ENCODE peak calls at places on chromosomes 3 and 15, in eight cellular contexts. K, F, E, S, L, A, J and W are unnamed samples.

GRCh38 chr3:62601238-62601856 is 228.0 kb upstream of the FEZF2 start:
- DNase-seq in A (no peak), S (no peak), E (no peak), K (no peak), L (no peak), J (no peak), F (no peak), W (no peak)

GRCh38 chr3:138949445-138950005 is 2.5 kb downstream of the FOXL2NB start:
- DNase-seq in A (no peak), J (no peak), S (no peak), K (no peak), E (no peak), F (no peak), L (no peak), W (no peak)

GRCh38 chr3:112817271-112817670 is 29.4 kb downstream of the CD200R1L start:
- DNase-seq in E (no peak), S (no peak), F (no peak), J (no peak), L (no peak), K (no peak), A (no peak), W (no peak)

GRCh38 chr3:148331111-148331818 is 366.4 kb upstream of the AGTR1 start:
- DNase-seq in S (no peak), L (no peak), K (no peak), A (no peak), F (no peak), J (no peak), E (no peak), W (no peak)

GRCh38 chr15:74319596-74320357 is 47.7 kb downstream of the CYP11A1 start:
- DNase-seq in A (peak; percentile 71), S (no peak), J (no peak), K (no peak), F (no peak), L (no peak), E (no peak), W (no peak)

GRCh38 chr15:41494190-41494921 is 682 bp downstream of the ITPKA start:
- DNase-seq in L (peak; percentile 79), J (peak; percentile 69), E (peak; percentile 42), S (no peak), A (peak; percentile 67), F (no peak), K (no peak), W (peak; percentile 84)

GRCh38 chr3:189630667-189631372 is 369 bp upstream of the TP63 start:
- DNase-seq in J (no peak), A (no peak), S (no peak), L (no peak), K (no peak), F (no peak), E (no peak), W (no peak)

GRCh38 chr3:119184808-119185690 is 11.7 kb downstream of the UPK1B start:
- DNase-seq in A (no peak), E (no peak), L (no peak), J (no peak), S (no peak), F (no peak), K (no peak), W (no peak)

GRCh38 chr3:124619887-124620599 is 110.2 kb upstream of the UMPS start:
- DNase-seq in K (no peak), F (no peak), E (no peak), J (no peak), L (no peak), S (no peak), A (no peak), W (no peak)

GRCh38 chr15:78915341-78916087 is 29.3 kb downstream of the CTSH start:
- DNase-seq in E (no peak), A (no peak), J (no peak), F (no peak), S (no peak), L (no peak), K (no peak), W (no peak)

GRCh38 chr3:62873672-62874397 is 1.4 kb downstream of the CADPS start:
- DNase-seq in K (peak; percentile 38), E (no peak), S (no peak), A (peak; percentile 89), J (peak; percentile 72), F (no peak), L (peak; percentile 73), W (peak; percentile 67)

GRCh38 chr15:34953851-34954250 is 15.7 kb downstream of the AQR start:
- DNase-seq in S (no peak), F (no peak), L (no peak), E (no peak), A (no peak), K (no peak), J (no peak), W (no peak)

GRCh38 chr3:58572013-58572633 is 5.1 kb downstream of the FAM107A start:
- DNase-seq in K (no peak), E (no peak), J (no peak), A (no peak), S (no peak), F (no peak), L (no peak), W (no peak)